ENCODE peak calls at places on chromosome 20, in four cellular contexts. One of them, this sample, is unnamed.

GRCh38 chr20:959996-960615 is 42.0 kb downstream of the RSPO4 start:
- DNase-seq in body of pancreas: no peak
- DNase-seq in Panc1: no peak
- DNase-seq in SJSA1: no peak
- DNase-seq in this sample: no peak

GRCh38 chr20:7375905-7376304 is 564.4 kb downstream of the HAO1 start:
- DNase-seq in body of pancreas: no peak
- DNase-seq in SJSA1: no peak
- DNase-seq in Panc1: no peak
- DNase-seq in this sample: no peak

GRCh38 chr20:11376998-11377397 is 540.7 kb upstream of the BTBD3 start:
- DNase-seq in Panc1: no peak
- DNase-seq in body of pancreas: no peak
- DNase-seq in SJSA1: no peak
- DNase-seq in this sample: no peak

GRCh38 chr20:21613512-21613911 is 92.0 kb upstream of the PAX1 start:
- DNase-seq in body of pancreas: no peak
- DNase-seq in SJSA1: no peak
- DNase-seq in Panc1: no peak
- DNase-seq in this sample: no peak

GRCh38 chr20:21498646-21499045 is 15.2 kb downstream of the NKX2-2 start:
- DNase-seq in Panc1: no peak
- DNase-seq in SJSA1: no peak
- DNase-seq in body of pancreas: no peak
- DNase-seq in this sample: no peak

GRCh38 chr20:47854687-47855212 is 69.5 kb upstream of the SULF2 start:
- DNase-seq in Panc1: peak; percentile 13
- DNase-seq in body of pancreas: no peak
- DNase-seq in SJSA1: peak; percentile 12
- DNase-seq in this sample: no peak

GRCh38 chr20:13338999-13339411 is 117.9 kb downstream of the ISM1 start:
- DNase-seq in SJSA1: no peak
- DNase-seq in body of pancreas: no peak
- DNase-seq in Panc1: no peak
- DNase-seq in this sample: no peak

GRCh38 chr20:25274891-25275812 is 27.3 kb downstream of the PYGB start:
- DNase-seq in SJSA1: no peak
- DNase-seq in Panc1: no peak
- DNase-seq in body of pancreas: peak; percentile 12
- DNase-seq in this sample: no peak

GRCh38 chr20:24913076-24913628 is 35.9 kb upstream of the CST7 start:
- DNase-seq in SJSA1: no peak
- DNase-seq in Panc1: no peak
- DNase-seq in body of pancreas: peak; percentile 1
- DNase-seq in this sample: no peak

GRCh38 chr20:21557246-21557982 is 43.5 kb upstream of the NKX2-2 start:
- DNase-seq in body of pancreas: no peak
- DNase-seq in Panc1: no peak
- DNase-seq in SJSA1: no peak
- DNase-seq in this sample: peak; percentile 43

GRCh38 chr20:32780749-32781402 is 18.7 kb downstream of the DNMT3B start:
- DNase-seq in body of pancreas: no peak
- DNase-seq in SJSA1: no peak
- DNase-seq in Panc1: no peak
- DNase-seq in this sample: no peak

GRCh38 chr20:17835240-17835940 is 133.2 kb downstream of the SNX5 start:
- DNase-seq in SJSA1: peak; percentile 64
- DNase-seq in Panc1: peak; percentile 51
- DNase-seq in body of pancreas: peak; percentile 72
- DNase-seq in this sample: no peak
- H3K27ac ChIP-seq in SJSA1: peak overlapping the region; percentile 34
- H3K27ac ChIP-seq in Panc1: peak overlapping the region; percentile 70
- H3K27ac ChIP-seq in body of pancreas: no peak overlapping the region
- H3K27ac ChIP-seq in this sample: no peak overlapping the region

GRCh38 chr20:36645353-36645752 is 643 bp downstream of the SLA2 start:
- DNase-seq in Panc1: no peak
- DNase-seq in body of pancreas: no peak
- DNase-seq in SJSA1: no peak
- DNase-seq in this sample: no peak
- H3K27ac ChIP-seq in Panc1: no peak overlapping the region
- H3K27ac ChIP-seq in body of pancreas: no peak overlapping the region
- H3K27ac ChIP-seq in SJSA1: no peak overlapping the region
- H3K27ac ChIP-seq in this sample: peak overlapping the region; percentile 77

GRCh38 chr20:50478162-50479036 is 31.8 kb upstream of the PTPN1 start:
- DNase-seq in SJSA1: peak; percentile 55
- DNase-seq in body of pancreas: peak; percentile 62
- DNase-seq in Panc1: no peak
- DNase-seq in this sample: peak; percentile 74

GRCh38 chr20:50471231-50471630 is 39.0 kb upstream of the PTPN1 start:
- DNase-seq in body of pancreas: no peak
- DNase-seq in SJSA1: no peak
- DNase-seq in Panc1: no peak
- DNase-seq in this sample: no peak

GRCh38 chr20:50472693-50473610 is 37.2 kb upstream of the PTPN1 start:
- DNase-seq in body of pancreas: no peak
- DNase-seq in SJSA1: no peak
- DNase-seq in Panc1: no peak
- DNase-seq in this sample: no peak

GRCh38 chr20:50477260-50477659 is 32.9 kb upstream of the PTPN1 start:
- DNase-seq in SJSA1: no peak
- DNase-seq in Panc1: no peak
- DNase-seq in body of pancreas: no peak
- DNase-seq in this sample: no peak

DNA sequence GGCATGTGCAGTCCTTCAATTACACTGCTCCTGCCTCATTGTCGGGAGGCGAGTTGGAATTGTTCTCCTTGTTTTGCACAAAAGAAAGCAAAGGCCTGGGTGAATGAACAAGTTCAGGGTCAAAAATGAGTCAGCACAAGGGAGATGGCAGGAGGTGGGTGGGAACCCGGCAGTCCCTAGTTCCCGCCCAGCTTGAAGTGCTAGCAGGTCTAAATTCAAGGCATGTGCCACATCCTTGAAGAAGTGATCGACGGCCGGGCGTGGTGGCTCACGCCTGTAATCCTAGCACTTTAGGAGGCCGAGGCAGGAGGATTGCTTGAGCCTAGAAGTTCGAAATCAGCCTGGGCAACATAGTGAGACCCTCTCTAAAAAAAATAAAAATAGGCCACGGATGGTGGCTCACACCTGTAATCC is 34.3 kb upstream of the PTPN1 start:
- DNase-seq in SJSA1: peak; percentile 28
- DNase-seq in body of pancreas: peak; percentile 33
- DNase-seq in Panc1: no peak
- DNase-seq in this sample: no peak
- H3K27ac ChIP-seq in SJSA1: no peak overlapping the region
- H3K27ac ChIP-seq in body of pancreas: no peak overlapping the region
- H3K27ac ChIP-seq in Panc1: no peak overlapping the region
- H3K27ac ChIP-seq in this sample: no peak overlapping the region

DNA sequence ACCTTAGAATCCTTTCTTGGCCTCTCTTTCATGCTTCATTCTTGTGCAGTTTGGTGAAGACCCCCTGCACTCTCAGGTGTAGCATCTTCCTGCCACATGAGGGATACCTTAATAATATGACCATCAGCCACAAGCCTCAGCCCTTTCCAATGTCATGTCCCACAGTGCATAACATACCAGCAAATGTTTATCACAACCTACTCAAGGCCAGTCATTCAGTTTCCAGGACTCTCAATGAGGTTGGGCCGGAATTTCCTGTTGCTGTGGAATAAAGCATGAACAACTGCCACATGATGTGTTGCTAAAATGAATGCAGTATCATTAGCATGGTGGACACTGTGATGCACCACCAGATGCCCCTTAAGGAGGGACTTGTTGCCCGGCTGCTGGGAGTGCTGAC is 72.3 kb downstream of the RIN2 start:
- DNase-seq in SJSA1: no peak
- DNase-seq in body of pancreas: no peak
- DNase-seq in Panc1: no peak
- DNase-seq in this sample: no peak
- H3K27ac ChIP-seq in SJSA1: no peak overlapping the region
- H3K27ac ChIP-seq in body of pancreas: no peak overlapping the region
- H3K27ac ChIP-seq in Panc1: no peak overlapping the region
- H3K27ac ChIP-seq in this sample: no peak overlapping the region

GRCh38 chr20:64177420-64177783 is 13.2 kb downstream of the MYT1 start:
- DNase-seq in body of pancreas: no peak
- DNase-seq in Panc1: no peak
- DNase-seq in SJSA1: no peak
- DNase-seq in this sample: no peak

GRCh38 chr20:64181391-64181790 is 17.1 kb downstream of the MYT1 start:
- DNase-seq in Panc1: no peak
- DNase-seq in SJSA1: no peak
- DNase-seq in body of pancreas: no peak
- DNase-seq in this sample: no peak

GRCh38 chr20:64177787-64178186 is 13.5 kb downstream of the MYT1 start:
- DNase-seq in SJSA1: no peak
- DNase-seq in body of pancreas: no peak
- DNase-seq in Panc1: no peak
- DNase-seq in this sample: no peak

GRCh38 chr20:64180673-64181072 is 16.4 kb downstream of the MYT1 start:
- DNase-seq in SJSA1: no peak
- DNase-seq in Panc1: no peak
- DNase-seq in body of pancreas: no peak
- DNase-seq in this sample: no peak

GRCh38 chr20:64179805-64180204 is 15.6 kb downstream of the MYT1 start:
- DNase-seq in Panc1: no peak
- DNase-seq in body of pancreas: no peak
- DNase-seq in SJSA1: no peak
- DNase-seq in this sample: no peak
- H3K27ac ChIP-seq in Panc1: no peak overlapping the region
- H3K27ac ChIP-seq in body of pancreas: no peak overlapping the region
- H3K27ac ChIP-seq in SJSA1: no peak overlapping the region
- H3K27ac ChIP-seq in this sample: no peak overlapping the region

GRCh38 chr20:4167261-4168004 is 152.1 kb upstream of the RNF24 start:
- DNase-seq in body of pancreas: peak; percentile 30
- DNase-seq in Panc1: no peak
- DNase-seq in SJSA1: no peak
- DNase-seq in this sample: no peak

GRCh38 chr20:4173142-4173541 is 157.8 kb upstream of the RNF24 start:
- DNase-seq in body of pancreas: no peak
- DNase-seq in Panc1: no peak
- DNase-seq in SJSA1: no peak
- DNase-seq in this sample: no peak

GRCh38 chr20:4169360-4170214 is 154.2 kb upstream of the RNF24 start:
- DNase-seq in SJSA1: no peak
- DNase-seq in Panc1: no peak
- DNase-seq in body of pancreas: no peak
- DNase-seq in this sample: no peak

GRCh38 chr20:4171538-4172116 is 156.3 kb upstream of the RNF24 start:
- DNase-seq in SJSA1: peak; percentile 23
- DNase-seq in body of pancreas: peak; percentile 23
- DNase-seq in Panc1: no peak
- DNase-seq in this sample: no peak

GRCh38 chr20:4170621-4171537 is 155.5 kb upstream of the RNF24 start:
- DNase-seq in Panc1: no peak
- DNase-seq in SJSA1: no peak
- DNase-seq in body of pancreas: no peak
- DNase-seq in this sample: no peak
- H3K27ac ChIP-seq in Panc1: peak overlapping the region; percentile 81
- H3K27ac ChIP-seq in SJSA1: peak overlapping the region; percentile 72
- H3K27ac ChIP-seq in body of pancreas: peak overlapping the region; percentile 78
- H3K27ac ChIP-seq in this sample: no peak overlapping the region

GRCh38 chr20:35021063-35021462 is 65.4 kb downstream of the MYH7B start:
- DNase-seq in body of pancreas: no peak
- DNase-seq in SJSA1: no peak
- DNase-seq in Panc1: no peak
- DNase-seq in this sample: no peak
- H3K27ac ChIP-seq in body of pancreas: no peak overlapping the region
- H3K27ac ChIP-seq in SJSA1: no peak overlapping the region
- H3K27ac ChIP-seq in Panc1: no peak overlapping the region
- H3K27ac ChIP-seq in this sample: no peak overlapping the region

DNA sequence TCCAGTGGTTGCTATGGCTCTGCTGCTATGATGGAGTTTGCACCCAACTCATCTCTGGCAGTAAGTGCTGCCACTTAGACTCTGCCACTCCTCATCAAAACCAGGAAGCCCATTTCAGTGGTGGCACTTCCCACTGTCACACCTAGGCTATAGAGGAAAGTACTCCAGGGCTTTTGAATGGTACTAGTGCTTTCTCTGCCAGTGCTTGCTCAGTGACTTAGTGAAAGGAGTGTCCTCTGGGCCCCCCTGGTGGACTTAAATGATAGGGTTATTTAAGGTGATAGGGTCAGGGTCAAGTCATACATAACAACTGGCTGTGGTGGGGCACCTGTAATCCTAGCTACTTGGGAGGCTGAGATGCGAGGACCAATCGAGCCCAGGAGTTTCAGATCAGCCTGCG is 22.8 kb downstream of the FITM2 start:
- DNase-seq in SJSA1: no peak
- DNase-seq in Panc1: no peak
- DNase-seq in body of pancreas: no peak
- DNase-seq in this sample: peak; percentile 11
- H3K27ac ChIP-seq in SJSA1: no peak overlapping the region
- H3K27ac ChIP-seq in Panc1: no peak overlapping the region
- H3K27ac ChIP-seq in body of pancreas: no peak overlapping the region
- H3K27ac ChIP-seq in this sample: no peak overlapping the region

GRCh38 chr20:5120189-5120484 is 379 bp upstream of the PCNA start:
- DNase-seq in body of pancreas: no peak
- DNase-seq in SJSA1: no peak
- DNase-seq in Panc1: no peak
- DNase-seq in this sample: no peak

GRCh38 chr20:5119435-5120188 is at the start of gene PCNA:
- DNase-seq in Panc1: peak; percentile 80
- DNase-seq in SJSA1: peak; percentile 96
- DNase-seq in body of pancreas: peak; percentile 95
- DNase-seq in this sample: peak; percentile 94

GRCh38 chr20:5119143-5119434 is 669 bp downstream of the PCNA start:
- DNase-seq in SJSA1: no peak
- DNase-seq in Panc1: no peak
- DNase-seq in body of pancreas: no peak
- DNase-seq in this sample: no peak

GRCh38 chr20:5116875-5117274 is 2.9 kb downstream of the PCNA start:
- DNase-seq in Panc1: no peak
- DNase-seq in SJSA1: no peak
- DNase-seq in body of pancreas: no peak
- DNase-seq in this sample: no peak

GRCh38 chr20:5118220-5119142 is 1.3 kb downstream of the PCNA start:
- DNase-seq in Panc1: no peak
- DNase-seq in body of pancreas: no peak
- DNase-seq in SJSA1: no peak
- DNase-seq in this sample: no peak
- H3K27ac ChIP-seq in Panc1: peak overlapping the region; percentile 92
- H3K27ac ChIP-seq in body of pancreas: peak overlapping the region; percentile 78
- H3K27ac ChIP-seq in SJSA1: peak overlapping the region; percentile 83
- H3K27ac ChIP-seq in this sample: peak overlapping the region; percentile 72

GRCh38 chr20:52637201-52637600 is 335.0 kb upstream of the TSHZ2 start:
- DNase-seq in Panc1: no peak
- DNase-seq in SJSA1: no peak
- DNase-seq in body of pancreas: no peak
- DNase-seq in this sample: no peak

GRCh38 chr20:52630138-52630537 is 342.0 kb upstream of the TSHZ2 start:
- DNase-seq in Panc1: no peak
- DNase-seq in body of pancreas: no peak
- DNase-seq in SJSA1: no peak
- DNase-seq in this sample: no peak

GRCh38 chr20:52631469-52631868 is 340.7 kb upstream of the TSHZ2 start:
- DNase-seq in Panc1: no peak
- DNase-seq in body of pancreas: no peak
- DNase-seq in SJSA1: no peak
- DNase-seq in this sample: no peak
- H3K27ac ChIP-seq in Panc1: no peak overlapping the region
- H3K27ac ChIP-seq in body of pancreas: no peak overlapping the region
- H3K27ac ChIP-seq in SJSA1: no peak overlapping the region
- H3K27ac ChIP-seq in this sample: no peak overlapping the region

This sample was measured in CD4-positive, alpha-beta memory T cell.